ENCODE peak calls at places on chromosome 16, in five cellular contexts. W is cardiac muscle cell, G is psoas muscle, C is upper lobe of left lung, R is left lung. I is an unnamed sample.
A peak's percentile ranks its signal among the peaks of the same experiment; 100 is the strongest.

GRCh38 chr16:35637683-35638082 is 2178.3 kb downstream of the TP53TG3F start:
- DNase-seq in G (no peak), R (no peak), W (no peak), C (no peak), I (no peak)

GRCh38 chr16:74073471-74073870 is 223.1 kb upstream of the PSMD7 start:
- DNase-seq in C (no peak), R (no peak), G (no peak), W (no peak), I (no peak)

GRCh38 chr16:88783391-88784073 is 1.5 kb downstream of the PIEZO1 start:
- DNase-seq in G (no peak), R (no peak), W (peak; percentile 45), C (peak; percentile 74), I (no peak)

GRCh38 chr16:51120289-51121008 is 30.6 kb downstream of the SALL1 start:
- DNase-seq in R (no peak), G (no peak), W (no peak), C (no peak), I (no peak)

GRCh38 chr16:58455750-58456149 is 44.2 kb upstream of the NDRG4 start:
- DNase-seq in R (no peak), W (no peak), G (no peak), C (no peak), I (no peak)

GRCh38 chr16:62225675-62226074 is 189.4 kb upstream of the CDH8 start:
- DNase-seq in C (peak; percentile 74), R (peak; percentile 48), W (peak; percentile 3), G (peak; percentile 41), I (no peak)

GRCh38 chr16:84754353-84754856 is 54.6 kb downstream of the USP10 start:
- DNase-seq in R (no peak), G (no peak), W (peak; percentile 93), C (peak; percentile 65), I (peak; percentile 52)

GRCh38 chr16:54177857-54178490 is 108.6 kb downstream of the IRX3 start:
- DNase-seq in G (no peak), C (no peak), R (no peak), W (no peak), I (no peak)

GRCh38 chr16:85307552-85308364 is 195.5 kb upstream of the CIBAR2 start:
- DNase-seq in W (no peak), R (no peak), C (no peak), G (no peak), I (no peak)

GRCh38 chr16:87601322-87602004 is 845 bp upstream of the JPH3 start:
- DNase-seq in G (no peak), C (no peak), R (no peak), W (no peak), I (no peak)

GRCh38 chr16:35447010-35447558 is 1987.7 kb downstream of the TP53TG3F start:
- DNase-seq in G (no peak), R (no peak), C (no peak), W (no peak), I (no peak)

GRCh38 chr16:273547-274421 is 2.0 kb downstream of the RGS11 start:
- DNase-seq in C (no peak), G (no peak), R (no peak), W (no peak), I (no peak)

GRCh38 chr16:86391987-86392386 is 118.3 kb upstream of the FOXF1 start:
- DNase-seq in G (no peak), W (peak; percentile 47), C (no peak), R (no peak), I (no peak)

GRCh38 chr16:88505405-88506082 is 52.5 kb downstream of the ZFPM1 start:
- DNase-seq in R (no peak), W (peak; percentile 30), C (peak; percentile 42), G (peak; percentile 44), I (peak; percentile 85)

GRCh38 chr16:76539609-76540008 is 262.4 kb downstream of the CNTNAP4 start:
- DNase-seq in G (no peak), C (no peak), W (no peak), R (no peak), I (no peak)

GRCh38 chr16:3646348-3646920 is 8.1 kb upstream of the DNASE1 start:
- DNase-seq in G (no peak), W (no peak), R (no peak), C (peak; percentile 18), I (no peak)

GRCh38 chr16:83533193-83533592 is 274.6 kb upstream of the HSBP1 start:
- DNase-seq in W (no peak), C (no peak), G (no peak), R (no peak), I (no peak)

GRCh38 chr16:69563605-69564580 is 1.9 kb upstream of the NFAT5 start:
- DNase-seq in W (peak; percentile 16), C (no peak), G (no peak), R (no peak), I (peak; percentile 42)

GRCh38 chr16:88434746-88435145 is 18.3 kb upstream of the ZFPM1 start:
- DNase-seq in C (no peak), G (no peak), R (no peak), W (no peak), I (no peak)

GRCh38 chr16:61901689-61902088 is 134.5 kb downstream of the CDH8 start:
- DNase-seq in R (no peak), W (no peak), C (no peak), G (no peak), I (no peak)

GRCh38 chr16:72111653-72112451 is 18.2 kb downstream of the DHX38 start:
- DNase-seq in R (peak; percentile 14), W (no peak), C (no peak), G (no peak), I (no peak)

GRCh38 chr16:81996664-81997529 is 14.4 kb downstream of the SDR42E1 start:
- DNase-seq in G (no peak), W (peak; percentile 70), R (no peak), C (no peak), I (no peak)

GRCh38 chr16:58843675-58844074 is 109.6 kb upstream of the GOT2 start:
- DNase-seq in R (no peak), W (peak; percentile 9), C (no peak), G (no peak), I (no peak)

GRCh38 chr16:29775742-29776408 is 2.2 kb upstream of the ZG16 start:
- DNase-seq in W (peak; percentile 57), G (no peak), R (no peak), C (no peak), I (no peak)

GRCh38 chr16:7333326-7333725 is 681 bp downstream of the RBFOX1 start:
- DNase-seq in G (no peak), W (no peak), C (no peak), R (no peak), I (no peak)

GRCh38 chr16:28534542-28535373 is 4.0 kb downstream of the NUPR1 start:
- DNase-seq in W (peak; percentile 80), C (peak; percentile 84), R (peak; percentile 75), G (peak; percentile 61), I (peak; percentile 34)

GRCh38 chr16:73064996-73065349 is 17.0 kb upstream of the ZFHX3 start:
- DNase-seq in G (no peak), C (no peak), W (no peak), R (no peak), I (no peak)

GRCh38 chr16:14168146-14168545 is 97.0 kb downstream of the MRTFB start:
- DNase-seq in R (no peak), W (peak; percentile 85), G (no peak), C (no peak), I (no peak)

GRCh38 chr16:10879681-10880589 is 2.9 kb downstream of the CIITA start:
- DNase-seq in G (no peak), C (peak; percentile 62), R (peak; percentile 59), W (no peak), I (no peak)
- H3K36me3 ChIP-seq in G (no peaks in the 10 kb centered on the region), C (no peaks in the 10 kb centered on the region), R (peaks cover 5% of the 10 kb centered on the region), W (no peaks in the 10 kb centered on the region), I (no peaks in the 10 kb centered on the region)

GRCh38 chr16:70695351-70696070 is 9.7 kb upstream of the MTSS2 start:
- DNase-seq in G (peak; percentile 54), R (peak; percentile 74), W (no peak), C (peak; percentile 85), I (peak; percentile 41)

GRCh38 chr16:70698901-70699300 is 13.0 kb upstream of the MTSS2 start:
- DNase-seq in R (no peak), C (no peak), G (no peak), W (no peak), I (no peak)

GRCh38 chr16:70696368-70696767 is 10.5 kb upstream of the MTSS2 start:
- DNase-seq in W (no peak), G (no peak), R (no peak), C (no peak), I (no peak)

GRCh38 chr16:70697601-70698170 is 11.8 kb upstream of the MTSS2 start:
- DNase-seq in G (no peak), C (no peak), R (no peak), W (no peak), I (no peak)

GRCh38 chr16:70696952-70697600 is 11.2 kb upstream of the MTSS2 start:
- DNase-seq in R (peak; percentile 65), C (peak; percentile 88), G (no peak), W (no peak), I (peak; percentile 23)
- H3K4me1 ChIP-seq in R (peaks cover 38% of the 10 kb centered on the region), C (peaks cover 55% of the 10 kb centered on the region), G (peaks cover 94% of the 10 kb centered on the region), W (peaks cover 80% of the 10 kb centered on the region), I (peaks cover 20% of the 10 kb centered on the region)

GRCh38 chr16:11308493-11309283 is 27.6 kb upstream of the PRM1 start:
- DNase-seq in W (no peak), C (peak; percentile 46), R (no peak), G (no peak), I (no peak)
- H3K36me3 ChIP-seq in W (no peaks in the 10 kb centered on the region), C (no peaks in the 10 kb centered on the region), R (no peaks in the 10 kb centered on the region), G (no peaks in the 10 kb centered on the region), I (no peaks in the 10 kb centered on the region)

GRCh38 chr16:31458835-31459721 is at the start of gene ARMC5:
- DNase-seq in R (peak; percentile 99), C (peak; percentile 97), W (peak; percentile 99), G (peak; percentile 97), I (peak; percentile 95)

GRCh38 chr16:31458073-31458834 is 1.0 kb upstream of the ARMC5 start:
- DNase-seq in G (peak; percentile 68), R (peak; percentile 70), W (peak; percentile 60), C (peak; percentile 76), I (peak; percentile 53)

GRCh38 chr16:31459722-31460581 is 651 bp downstream of the ARMC5 start:
- DNase-seq in W (peak; percentile 100), R (peak; percentile 100), G (peak; percentile 100), C (peak; percentile 100), I (peak; percentile 100)

GRCh38 chr16:31455601-31456314 is 3.5 kb upstream of the ARMC5 start:
- DNase-seq in G (no peak), C (no peak), W (peak; percentile 39), R (no peak), I (no peak)

GRCh38 chr16:31456988-31457360 is 2.3 kb upstream of the ARMC5 start:
- DNase-seq in G (no peak), W (no peak), R (no peak), C (no peak), I (no peak)
- H3K4me1 ChIP-seq in G (peaks cover 74% of the 10 kb centered on the region), W (peaks cover 32% of the 10 kb centered on the region), R (peaks cover 35% of the 10 kb centered on the region), C (peaks cover 61% of the 10 kb centered on the region), I (peaks cover 47% of the 10 kb centered on the region)